ENCODE peak calls at places on chromosomes 7 and 10, in ten cellular contexts. D is lower lobe of right lung; L is psoas muscle; N is CD4-positive, alpha-beta memory T cell; Q is IMR-90; Y is small intestine; W is cardiac muscle cell; I is HepG2; P is esophagus squamous epithelium; R is Karpas-422. H is an unnamed sample.

GRCh38 chr10:23157239-23157661 is 34.9 kb upstream of the PTF1A start:
- DNase-seq in Q (no peak), Y (no peak), D (no peak), R (peak; percentile 50), W (no peak), P (no peak), N (no peak), L (no peak), I (no peak), H (no peak)

GRCh38 chr10:113802997-113803396 is 50.9 kb downstream of the DCLRE1A start:
- DNase-seq in P (no peak), R (no peak), Q (peak; percentile 2), W (no peak), Y (peak; percentile 14), I (no peak), L (no peak), N (no peak), D (no peak), H (no peak)

GRCh38 chr10:71968553-71969474 is 4.6 kb downstream of the CHST3 start:
- DNase-seq in Y (no peak), D (no peak), N (no peak), Q (peak; percentile 35), L (no peak), W (peak; percentile 24), P (no peak), I (no peak), R (no peak), H (no peak)

GRCh38 chr7:130990178-130990832 is 256.3 kb upstream of the KLF14 start:
- DNase-seq in Y (peak; percentile 65), N (peak; percentile 68), Q (no peak), P (no peak), W (no peak), I (no peak), R (no peak), L (no peak), D (peak; percentile 71), H (peak; percentile 49)

GRCh38 chr7:20713792-20714191 is 72.9 kb downstream of the SP8 start:
- DNase-seq in L (no peak), W (no peak), R (no peak), Y (no peak), D (no peak), Q (no peak), N (no peak), P (no peak), I (no peak), H (no peak)

GRCh38 chr7:148093375-148094166 is 497.0 kb upstream of the C7orf33 start:
- DNase-seq in R (no peak), I (no peak), L (no peak), W (no peak), D (no peak), Q (no peak), P (no peak), Y (no peak), N (no peak), H (no peak)

GRCh38 chr10:65416094-65416493 is 1509.7 kb upstream of the LRRTM3 start:
- DNase-seq in W (no peak), P (no peak), R (no peak), I (no peak), N (no peak), D (no peak), L (no peak), Y (no peak), Q (no peak), H (no peak)

GRCh38 chr10:43024942-43025700 is 51.7 kb upstream of the RET start:
- DNase-seq in Q (no peak), I (no peak), D (no peak), R (no peak), L (no peak), N (no peak), W (no peak), Y (no peak), P (no peak), H (no peak)

GRCh38 chr7:2010101-2010500 is 222.6 kb downstream of the MAD1L1 start:
- DNase-seq in R (no peak), I (no peak), D (peak; percentile 26), P (no peak), L (peak; percentile 34), Q (no peak), Y (no peak), W (no peak), N (no peak), H (no peak)

GRCh38 chr7:116706668-116707126 is 34.7 kb downstream of the MET start:
- DNase-seq in N (no peak), Q (no peak), D (no peak), L (no peak), W (peak; percentile 41), Y (peak; percentile 81), I (no peak), R (no peak), P (no peak), H (no peak)
- H3K4me3 ChIP-seq in N (no peak overlapping the region), Q (no peak overlapping the region), D (no peak overlapping the region), L (peak overlapping the region; percentile 50), W (no peak overlapping the region), Y (no peak overlapping the region), I (no peak overlapping the region), R (peak overlapping the region; percentile 37), P (no peak overlapping the region), H (no peak overlapping the region)

DNA sequence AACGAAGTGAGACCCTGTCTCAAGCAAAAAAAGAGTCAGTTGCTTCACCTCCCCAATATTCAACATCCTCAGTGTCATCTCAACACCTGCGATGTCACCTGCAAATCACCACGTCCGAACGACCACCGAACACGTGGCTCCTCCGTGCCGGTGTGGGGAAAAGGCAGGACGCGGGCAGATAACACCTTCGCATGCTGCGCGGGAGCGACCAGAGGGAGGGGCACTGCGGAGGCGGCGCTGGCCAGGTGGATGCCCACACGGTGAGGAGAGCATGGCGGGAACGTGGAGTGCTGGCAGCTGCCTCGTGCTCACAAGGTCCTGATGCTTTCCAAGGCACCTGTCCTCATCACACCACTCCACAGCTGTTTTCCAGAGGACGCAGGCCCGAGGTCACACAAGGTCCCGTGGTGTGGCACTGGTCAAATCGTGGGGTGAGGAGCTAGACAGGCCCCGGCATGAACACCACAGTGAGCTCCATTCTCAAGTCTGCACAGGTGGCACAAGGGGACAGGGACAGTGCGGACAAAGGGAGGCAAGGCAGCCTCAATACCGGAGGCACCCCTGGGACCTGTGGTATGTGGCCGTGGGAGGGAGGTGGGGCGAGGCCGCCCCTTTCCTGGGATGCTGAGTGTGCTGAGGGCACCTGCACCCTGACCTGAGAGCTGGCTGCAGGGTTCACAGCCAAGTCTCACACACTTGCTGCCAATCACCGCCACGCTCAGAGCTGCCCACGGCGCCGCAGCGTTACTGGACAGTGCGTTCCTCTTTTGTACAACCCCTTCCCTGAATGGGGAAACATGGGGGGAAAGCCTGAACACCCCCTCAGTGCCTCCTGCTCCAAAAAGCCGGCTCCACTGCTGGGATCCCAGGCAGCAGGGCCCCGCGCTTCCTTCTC is 13.0 kb downstream of the TUBGCP2 start:
- DNase-seq in R (no peak), Q (no peak), Y (no peak), D (no peak), L (peak; percentile 54), N (no peak), P (no peak), W (no peak), I (no peak), H (no peak)
- H3K4me1 ChIP-seq in R (no peaks in the 10 kb centered on the region), Q (peaks cover 9% of the 10 kb centered on the region), Y (no peaks in the 10 kb centered on the region), D (peaks cover 11% of the 10 kb centered on the region), L (no peaks in the 10 kb centered on the region), N (no peaks in the 10 kb centered on the region), P (no peaks in the 10 kb centered on the region), W (no peaks in the 10 kb centered on the region), I (no peaks in the 10 kb centered on the region), H (no peaks in the 10 kb centered on the region)

GRCh38 chr7:15686957-15687644 is 618 bp upstream of the MEOX2 start:
- DNase-seq in R (no peak), W (no peak), L (no peak), P (no peak), Y (no peak), Q (no peak), I (no peak), D (no peak), N (no peak), H (no peak)
- H3K27me3 ChIP-seq in R (no peaks in the 10 kb centered on the region), W (peaks cover 94% of the 10 kb centered on the region), L (no peaks in the 10 kb centered on the region), P (peaks cover 5% of the 10 kb centered on the region), Y (peaks cover 30% of the 10 kb centered on the region), Q (peaks cover 46% of the 10 kb centered on the region), I (no peaks in the 10 kb centered on the region), D (peaks cover 42% of the 10 kb centered on the region), N (no peaks in the 10 kb centered on the region), H (no peaks in the 10 kb centered on the region)

GRCh38 chr10:12833451-12833850 is 168.1 kb downstream of the CCDC3 start:
- DNase-seq in Y (no peak), D (no peak), N (no peak), W (no peak), I (no peak), P (no peak), R (no peak), L (no peak), Q (no peak), H (no peak)

GRCh38 chr10:12832096-12832495 is 169.4 kb downstream of the CCDC3 start:
- DNase-seq in I (no peak), L (no peak), R (no peak), P (no peak), W (no peak), Y (no peak), Q (no peak), D (no peak), N (no peak), H (no peak)

GRCh38 chr10:12835709-12836108 is 165.8 kb downstream of the CCDC3 start:
- DNase-seq in N (no peak), P (no peak), Q (peak; percentile 71), L (no peak), W (peak; percentile 67), R (no peak), I (no peak), Y (no peak), D (no peak), H (no peak)

GRCh38 chr10:12834721-12835120 is 166.8 kb downstream of the CCDC3 start:
- DNase-seq in I (no peak), R (no peak), P (no peak), D (no peak), L (no peak), W (no peak), Q (no peak), N (no peak), Y (no peak), H (no peak)

GRCh38 chr10:12834116-12834515 is 167.4 kb downstream of the CCDC3 start:
- DNase-seq in I (no peak), Q (no peak), R (no peak), P (no peak), Y (no peak), W (no peak), L (no peak), N (no peak), D (no peak), H (no peak)
- H3K4me3 ChIP-seq in I (no peak overlapping the region), Q (no peak overlapping the region), R (no peak overlapping the region), P (no peak overlapping the region), Y (no peak overlapping the region), W (no peak overlapping the region), L (no peak overlapping the region), N (no peak overlapping the region), D (no peak overlapping the region), H (no peak overlapping the region)

H was measured in CD4-positive, CD25-positive, alpha-beta regulatory T cell.